ENCODE peak calls at places on chromosomes 5 and 9, in eight cellular contexts. Q, A, Y, X, P, R, T and I are unnamed samples.

GRCh38 chr5:74409166-74409706 is 231.3 kb downstream of the ENC1 start:
- DNase-seq in Q (no peak), Y (no peak), A (no peak), P (no peak), R (no peak), T (no peak), X (no peak), I (no peak)

GRCh38 chr9:135247174-135247930 is 159.9 kb downstream of the OLFM1 start:
- DNase-seq in R (no peak), X (no peak), P (no peak), Q (peak), A (no peak), T (no peak), Y (no peak), I (no peak)

GRCh38 chr9:134389659-134390058 is 63.4 kb downstream of the RXRA start:
- DNase-seq in P (no peak), R (no peak), A (no peak), T (no peak), Y (no peak), X (no peak), Q (no peak), I (no peak)

GRCh38 chr9:123453904-123454321 is 97.9 kb downstream of the CRB2 start:
- DNase-seq in T (peak), P (no peak), Q (peak), X (no peak), A (no peak), R (no peak), Y (peak), I (no peak)

GRCh38 chr5:35783551-35783950 is 73.1 kb upstream of the IL7R start:
- DNase-seq in P (no peak), R (no peak), T (no peak), A (no peak), Q (no peak), X (no peak), Y (no peak), I (no peak)

GRCh38 chr9:77731008-77731698 is 83.0 kb upstream of the GNA14 start:
- DNase-seq in A (no peak), P (no peak), T (no peak), R (no peak), Q (no peak), Y (no peak), X (no peak), I (no peak)

GRCh38 chr9:126781717-126782388 is 23.0 kb upstream of the ZBTB43 start:
- DNase-seq in X (peak), Y (peak), Q (peak), A (peak), P (peak), R (peak), T (peak), I (no peak)

GRCh38 chr5:178772351-178772750 is 41.9 kb upstream of the ZNF354A start:
- DNase-seq in Y (no peak), A (no peak), X (no peak), P (no peak), T (peak), R (no peak), Q (no peak), I (no peak)

GRCh38 chr5:56286015-56286992 is 53.2 kb upstream of the ANKRD55 start:
- DNase-seq in Y (no peak), A (peak), Q (no peak), X (no peak), R (no peak), T (no peak), P (no peak), I (no peak)

GRCh38 chr5:87411586-87412416 is 929 bp downstream of the CCNH start:
- DNase-seq in Y (peak), T (no peak), P (peak), X (peak), Q (no peak), R (no peak), A (peak), I (no peak)

GRCh38 chr9:77944556-77945261 is 86.9 kb downstream of the GNAQ start:
- DNase-seq in R (no peak), Q (no peak), A (no peak), Y (peak), T (no peak), P (peak), X (no peak), I (no peak)

GRCh38 chr9:35859310-35859994 is 10.7 kb downstream of the OR13J1 start:
- DNase-seq in Y (peak), X (no peak), T (no peak), Q (no peak), R (no peak), P (no peak), A (peak), I (peak)

GRCh38 chr9:69346596-69347390 is 21.8 kb downstream of the ENTREP1 start:
- DNase-seq in Q (no peak), T (no peak), Y (no peak), A (peak), X (no peak), P (no peak), R (no peak), I (no peak)

GRCh38 chr9:31185831-31186230 is 1198.6 kb upstream of the ACO1 start:
- DNase-seq in X (no peak), T (no peak), A (peak), R (no peak), Q (no peak), Y (no peak), P (no peak), I (no peak)

GRCh38 chr5:91150189-91150588 is 232.9 kb downstream of the ARRDC3 start:
- DNase-seq in Y (no peak), A (no peak), X (no peak), P (no peak), R (no peak), T (no peak), Q (no peak), I (no peak)

GRCh38 chr5:102834438-102834964 is 79.4 kb downstream of the PAM start:
- DNase-seq in P (no peak), R (no peak), A (no peak), Y (no peak), T (no peak), Q (no peak), X (no peak), I (no peak)

GRCh38 chr9:136671646-136672430 is 9.1 kb downstream of the EGFL7 start:
- DNase-seq in A (no peak), T (no peak), Y (peak), P (peak), Q (no peak), X (peak), R (peak), I (no peak)

GRCh38 chr9:13445123-13445522 is 165.6 kb upstream of the MPDZ start:
- DNase-seq in P (no peak), Q (no peak), T (no peak), X (no peak), A (no peak), R (no peak), Y (no peak), I (no peak)

DNA sequence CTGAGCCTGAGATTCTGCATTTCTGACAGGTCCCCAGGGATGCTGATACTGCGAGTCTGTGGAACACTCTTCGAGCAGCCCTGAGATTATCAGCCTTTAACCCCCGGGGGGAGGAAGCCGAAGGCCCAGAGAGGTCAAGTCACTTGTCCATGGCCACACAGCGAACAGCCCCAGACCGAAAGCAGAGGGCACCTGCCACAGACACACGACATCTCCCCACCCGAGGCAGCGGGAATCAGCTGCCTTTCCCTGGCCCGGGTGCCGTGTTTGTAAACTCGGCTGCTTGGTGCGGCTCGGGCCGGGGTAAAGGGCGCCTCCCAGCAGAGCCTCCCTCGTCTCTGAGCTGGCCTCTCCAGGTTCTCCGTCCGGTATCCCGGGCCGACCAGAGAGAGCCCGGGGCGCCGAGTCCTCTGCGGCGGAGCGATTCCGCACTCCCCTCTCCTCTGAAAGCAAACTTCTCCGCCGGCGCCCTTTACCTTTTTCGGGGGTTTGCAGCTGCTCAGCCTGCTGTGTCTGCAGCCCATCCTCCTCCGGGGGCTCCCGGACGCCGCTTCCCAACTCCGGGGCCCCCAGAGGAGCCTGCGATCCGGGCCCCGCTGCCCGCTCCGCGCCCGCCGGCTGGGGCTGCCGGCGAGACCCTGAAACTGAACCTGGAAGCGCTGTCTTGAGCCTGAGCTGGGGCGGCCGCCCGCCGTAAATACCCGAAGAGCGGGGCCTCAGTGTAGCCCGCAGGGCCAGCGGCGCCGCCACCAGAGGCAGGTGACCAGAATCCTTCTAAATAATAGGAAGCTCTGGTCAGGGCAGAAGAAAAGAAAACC is at the start of gene CCDC69:
- DNase-seq in A (peak), Y (peak), P (peak), Q (peak), X (peak), R (peak), T (peak), I (no peak)
- TF ChIP-seq POLR2A in A (no peak), Y (peak), P (peak), Q (no peak), X (peak), R (peak), T (no peak), I (peak)

DNA sequence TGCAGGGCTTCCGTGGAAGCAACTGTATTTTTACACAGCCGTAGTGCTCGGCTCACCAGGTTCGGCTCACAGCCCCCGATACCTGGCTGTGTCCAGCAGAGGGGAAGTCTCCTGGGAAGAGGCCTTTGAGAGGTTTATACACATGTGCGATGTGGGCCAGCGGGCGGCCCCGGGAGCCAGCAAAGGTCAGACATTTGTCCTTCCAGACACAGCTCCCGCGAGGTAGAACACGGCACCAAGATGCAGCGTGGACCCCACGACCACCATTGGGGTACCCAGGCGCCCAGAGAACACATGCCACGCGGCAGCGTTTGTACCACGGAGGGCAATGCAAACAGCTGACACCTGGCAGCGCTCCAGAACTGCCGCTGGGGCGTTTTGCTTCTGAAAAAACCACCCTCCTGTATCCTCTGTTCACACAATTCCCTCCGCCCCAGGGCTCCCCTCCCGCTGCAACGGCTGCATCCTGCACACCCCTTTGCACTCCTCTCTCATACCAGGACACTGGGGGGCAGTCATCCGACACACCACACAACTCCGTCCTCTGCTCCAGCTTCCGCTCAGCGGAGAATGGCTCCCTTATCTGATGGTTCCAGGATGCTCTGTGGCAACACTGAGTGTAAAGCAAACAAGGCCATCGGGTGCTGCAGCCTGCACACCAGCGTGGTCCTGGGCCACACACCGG is 235.3 kb downstream of the SYK start:
- DNase-seq in X (peak), Y (peak), T (peak), A (peak), Q (peak), P (peak), R (no peak), I (no peak)
- TF ChIP-seq POLR2A in X (no peak), Y (no peak), T (no peak), A (peak), Q (no peak), P (no peak), R (no peak), I (no peak)

GRCh38 chr5:675111-675875 is 17.9 kb downstream of the TPPP start:
- DNase-seq in A (no peak), P (no peak), R (no peak), T (peak), X (no peak), Y (peak), Q (peak), I (no peak)

GRCh38 chr5:676699-677076 is 16.5 kb downstream of the TPPP start:
- DNase-seq in A (no peak), Q (peak), T (peak), Y (no peak), R (no peak), X (peak), P (no peak), I (no peak)

GRCh38 chr5:674630-675011 is 18.5 kb downstream of the TPPP start:
- DNase-seq in Y (peak), T (no peak), A (no peak), Q (no peak), P (no peak), R (no peak), X (no peak), I (no peak)

GRCh38 chr5:675876-676698 is 17.1 kb downstream of the TPPP start:
- DNase-seq in R (no peak), T (peak), Y (peak), P (peak), Q (peak), X (peak), A (no peak), I (no peak)

GRCh38 chr5:677131-678101 is 15.7 kb downstream of the TPPP start:
- DNase-seq in Q (peak), T (peak), Y (peak), R (no peak), A (no peak), P (peak), X (peak), I (no peak)
- TF ChIP-seq POLR2A in Q (no peak), T (no peak), Y (no peak), R (no peak), A (no peak), P (no peak), X (no peak), I (no peak)

GRCh38 chr5:82274343-82275266 is 3.5 kb downstream of the RPS23 start:
- DNase-seq in T (no peak), A (no peak), X (no peak), P (no peak), R (no peak), Y (no peak), Q (peak), I (no peak)

GRCh38 chr5:82277613-82277986 is 554 bp downstream of the RPS23 start:
- DNase-seq in Q (no peak), P (no peak), R (no peak), X (no peak), Y (no peak), T (no peak), A (no peak), I (no peak)

GRCh38 chr5:82272957-82273356 is 5.2 kb downstream of the RPS23 start:
- DNase-seq in P (no peak), A (no peak), R (no peak), T (no peak), Y (no peak), X (no peak), Q (peak), I (no peak)

GRCh38 chr5:82276800-82277612 is 1.1 kb downstream of the RPS23 start:
- DNase-seq in X (no peak), Y (no peak), Q (no peak), T (no peak), R (no peak), P (no peak), A (no peak), I (no peak)

GRCh38 chr5:82275267-82275664 is 2.9 kb downstream of the RPS23 start:
- DNase-seq in X (no peak), R (no peak), A (no peak), Q (no peak), P (no peak), T (no peak), Y (no peak), I (no peak)
- TF ChIP-seq POLR2A in X (no peak), R (peak), A (no peak), Q (no peak), P (no peak), T (no peak), Y (no peak), I (no peak)